ENCODE peak calls at places on chromosomes 3 and 15, in seven cellular contexts. One of them, this sample, is unnamed.

GRCh38 chr15:66832679-66833078 is 130.6 kb downstream of the SMAD6 start:
- DNase-seq in GM13976: no peak
- DNase-seq in Daoy: no peak
- DNase-seq in kidney: no peak
- DNase-seq in mammary epithelial cell: no peak
- DNase-seq in spleen: peak; percentile 2
- DNase-seq in mucosa of gallbladder: no peak
- DNase-seq in this sample: no peak

GRCh38 chr3:71583569-71584215 is at the start of gene FOXP1:
- DNase-seq in GM13976: peak; percentile 45
- DNase-seq in Daoy: peak; percentile 57
- DNase-seq in kidney: peak; percentile 92
- DNase-seq in mammary epithelial cell: peak; percentile 67
- DNase-seq in spleen: peak; percentile 92
- DNase-seq in mucosa of gallbladder: peak; percentile 84
- DNase-seq in this sample: peak; percentile 34

GRCh38 chr3:141093397-141093796 is 42.2 kb downstream of the SPSB4 start:
- DNase-seq in GM13976: no peak
- DNase-seq in Daoy: peak; percentile 69
- DNase-seq in kidney: no peak
- DNase-seq in mammary epithelial cell: no peak
- DNase-seq in spleen: no peak
- DNase-seq in mucosa of gallbladder: no peak
- DNase-seq in this sample: no peak

GRCh38 chr3:56725175-56725574 is 42.1 kb upstream of the TASOR start:
- DNase-seq in GM13976: peak; percentile 72
- DNase-seq in Daoy: peak; percentile 5
- DNase-seq in kidney: no peak
- DNase-seq in mammary epithelial cell: no peak
- DNase-seq in spleen: no peak
- DNase-seq in mucosa of gallbladder: no peak
- DNase-seq in this sample: peak; percentile 74

GRCh38 chr3:89690649-89691048 is 583.2 kb downstream of the EPHA3 start:
- DNase-seq in GM13976: no peak
- DNase-seq in Daoy: no peak
- DNase-seq in kidney: no peak
- DNase-seq in mammary epithelial cell: no peak
- DNase-seq in spleen: no peak
- DNase-seq in mucosa of gallbladder: no peak
- DNase-seq in this sample: no peak

GRCh38 chr15:35944945-35945344 is 399.0 kb upstream of the DPH6 start:
- DNase-seq in GM13976: no peak
- DNase-seq in Daoy: no peak
- DNase-seq in kidney: no peak
- DNase-seq in mammary epithelial cell: no peak
- DNase-seq in spleen: no peak
- DNase-seq in mucosa of gallbladder: no peak
- DNase-seq in this sample: no peak

GRCh38 chr3:42698911-42699230 is 3.7 kb downstream of the HHATL start:
- DNase-seq in GM13976: peak; percentile 25
- DNase-seq in Daoy: no peak
- DNase-seq in kidney: no peak
- DNase-seq in mammary epithelial cell: no peak
- DNase-seq in spleen: no peak
- DNase-seq in mucosa of gallbladder: no peak
- DNase-seq in this sample: no peak

GRCh38 chr15:41603941-41604660 is 45.1 kb downstream of the TYRO3 start:
- DNase-seq in GM13976: peak; percentile 65
- DNase-seq in Daoy: peak; percentile 74
- DNase-seq in kidney: peak; percentile 78
- DNase-seq in mammary epithelial cell: peak; percentile 67
- DNase-seq in spleen: peak; percentile 82
- DNase-seq in mucosa of gallbladder: peak; percentile 54
- DNase-seq in this sample: peak; percentile 45

GRCh38 chr3:71511037-71511436 is 72.5 kb downstream of the FOXP1 start:
- DNase-seq in GM13976: no peak
- DNase-seq in Daoy: peak; percentile 94
- DNase-seq in kidney: no peak
- DNase-seq in mammary epithelial cell: peak; percentile 43
- DNase-seq in spleen: no peak
- DNase-seq in mucosa of gallbladder: no peak
- DNase-seq in this sample: no peak

GRCh38 chr3:15041950-15042349 is 23.2 kb downstream of the MRPS25 start:
- DNase-seq in GM13976: no peak
- DNase-seq in Daoy: no peak
- DNase-seq in kidney: no peak
- DNase-seq in mammary epithelial cell: no peak
- DNase-seq in spleen: no peak
- DNase-seq in mucosa of gallbladder: no peak
- DNase-seq in this sample: no peak

GRCh38 chr3:165523801-165524200 is 313.4 kb downstream of the BCHE start:
- DNase-seq in GM13976: no peak
- DNase-seq in Daoy: no peak
- DNase-seq in kidney: no peak
- DNase-seq in mammary epithelial cell: peak; percentile 42
- DNase-seq in spleen: no peak
- DNase-seq in mucosa of gallbladder: no peak
- DNase-seq in this sample: no peak

GRCh38 chr3:24780992-24781391 is 286.3 kb upstream of the THRB start:
- DNase-seq in GM13976: no peak
- DNase-seq in Daoy: no peak
- DNase-seq in kidney: no peak
- DNase-seq in mammary epithelial cell: no peak
- DNase-seq in spleen: no peak
- DNase-seq in mucosa of gallbladder: no peak
- DNase-seq in this sample: no peak

GRCh38 chr3:139121513-139122220 is 77.0 kb upstream of the PRR23C start:
- DNase-seq in GM13976: no peak
- DNase-seq in Daoy: no peak
- DNase-seq in kidney: peak; percentile 30
- DNase-seq in mammary epithelial cell: no peak
- DNase-seq in spleen: no peak
- DNase-seq in mucosa of gallbladder: peak; percentile 79
- DNase-seq in this sample: no peak

GRCh38 chr3:63864008-63864871 is 573 bp downstream of the ATXN7 start:
- DNase-seq in GM13976: peak; percentile 75
- DNase-seq in Daoy: peak; percentile 30
- DNase-seq in kidney: peak; percentile 85
- DNase-seq in mammary epithelial cell: peak; percentile 9
- DNase-seq in spleen: peak; percentile 90
- DNase-seq in mucosa of gallbladder: peak; percentile 17
- DNase-seq in this sample: peak; percentile 80

GRCh38 chr3:139112230-139112558 is 67.5 kb upstream of the PRR23C start:
- DNase-seq in GM13976: no peak
- DNase-seq in Daoy: no peak
- DNase-seq in kidney: no peak
- DNase-seq in mammary epithelial cell: no peak
- DNase-seq in spleen: no peak
- DNase-seq in mucosa of gallbladder: no peak
- DNase-seq in this sample: no peak

GRCh38 chr15:75225951-75226732 is 24.5 kb downstream of the C15orf39 start:
- DNase-seq in GM13976: no peak
- DNase-seq in Daoy: no peak
- DNase-seq in kidney: peak; percentile 63
- DNase-seq in mammary epithelial cell: no peak
- DNase-seq in spleen: peak; percentile 71
- DNase-seq in mucosa of gallbladder: no peak
- DNase-seq in this sample: no peak

GRCh38 chr3:20073683-20074082 is 33.4 kb downstream of the KAT2B start:
- DNase-seq in GM13976: no peak
- DNase-seq in Daoy: no peak
- DNase-seq in kidney: no peak
- DNase-seq in mammary epithelial cell: no peak
- DNase-seq in spleen: no peak
- DNase-seq in mucosa of gallbladder: no peak
- DNase-seq in this sample: no peak

GRCh38 chr3:123623346-123623880 is 38.6 kb upstream of the HACD2 start:
- DNase-seq in GM13976: no peak
- DNase-seq in Daoy: no peak
- DNase-seq in kidney: no peak
- DNase-seq in mammary epithelial cell: peak; percentile 75
- DNase-seq in spleen: no peak
- DNase-seq in mucosa of gallbladder: no peak
- DNase-seq in this sample: no peak

GRCh38 chr15:33639968-33640367 is 328.3 kb upstream of the CHRM5 start:
- DNase-seq in GM13976: no peak
- DNase-seq in Daoy: no peak
- DNase-seq in kidney: no peak
- DNase-seq in mammary epithelial cell: no peak
- DNase-seq in spleen: no peak
- DNase-seq in mucosa of gallbladder: no peak
- DNase-seq in this sample: no peak

GRCh38 chr3:2735392-2735894 is 374.7 kb downstream of the IL5RA start:
- DNase-seq in GM13976: no peak
- DNase-seq in Daoy: no peak
- DNase-seq in kidney: no peak
- DNase-seq in mammary epithelial cell: no peak
- DNase-seq in spleen: no peak
- DNase-seq in mucosa of gallbladder: no peak
- DNase-seq in this sample: no peak

GRCh38 chr3:86867990-86868389 is 123.0 kb downstream of the VGLL3 start:
- DNase-seq in GM13976: no peak
- DNase-seq in Daoy: no peak
- DNase-seq in kidney: no peak
- DNase-seq in mammary epithelial cell: no peak
- DNase-seq in spleen: no peak
- DNase-seq in mucosa of gallbladder: no peak
- DNase-seq in this sample: no peak

GRCh38 chr3:120705851-120706582 is 24.0 kb upstream of the HGD start:
- DNase-seq in GM13976: no peak
- DNase-seq in Daoy: no peak
- DNase-seq in kidney: no peak
- DNase-seq in mammary epithelial cell: no peak
- DNase-seq in spleen: no peak
- DNase-seq in mucosa of gallbladder: no peak
- DNase-seq in this sample: no peak

This sample was measured in GM13977.